ENCODE peak calls at places on chromosomes 3 and 15, in eight cellular contexts. P is BE2C; U is AG04450; F is CD8-positive, alpha-beta T cell; M is AG10803; T is GM23338; I is fibroblast of lung; A is A549. Y is an unnamed sample.

GRCh38 chr3:187025254-187025655 is 94.9 kb downstream of the ST6GAL1 start:
- DNase-seq in U (no peak), P (no peak), I (no peak), M (no peak), F (peak; percentile 18), A (no peak), T (no peak), Y (no peak)

GRCh38 chr3:171149717-171150116 is 123.2 kb upstream of the SLC2A2 start:
- DNase-seq in A (no peak), I (no peak), U (no peak), F (no peak), P (no peak), T (no peak), M (no peak), Y (no peak)

GRCh38 chr3:30586091-30586805 is 20.2 kb upstream of the TGFBR2 start:
- DNase-seq in F (no peak), U (no peak), I (peak; percentile 12), A (no peak), M (no peak), P (no peak), T (no peak), Y (no peak)

GRCh38 chr3:44026224-44026865 is 215.3 kb upstream of the TOPAZ1 start:
- DNase-seq in I (no peak), U (no peak), M (no peak), P (no peak), A (no peak), F (no peak), T (no peak), Y (no peak)

GRCh38 chr3:177281292-177281942 is 84.1 kb upstream of the TBL1XR1 start:
- DNase-seq in T (no peak), M (no peak), I (no peak), A (no peak), U (no peak), P (no peak), F (no peak), Y (no peak)

GRCh38 chr15:89494941-89495637 is 1.3 kb downstream of the RHCG start:
- DNase-seq in M (no peak), U (no peak), F (no peak), I (peak; percentile 6), A (peak; percentile 39), T (peak; percentile 73), P (peak; percentile 41), Y (peak; percentile 18)

GRCh38 chr3:180679178-180680096 is at the start of gene CCDC39:
- DNase-seq in P (peak; percentile 85), A (peak; percentile 34), F (peak; percentile 42), U (peak; percentile 8), I (peak; percentile 57), M (peak; percentile 42), T (peak; percentile 93), Y (peak; percentile 62)

GRCh38 chr3:5095879-5096278 is 26.2 kb upstream of the ARL8B start:
- DNase-seq in F (no peak), T (peak; percentile 78), U (no peak), A (no peak), I (peak; percentile 41), P (peak; percentile 63), M (no peak), Y (peak; percentile 41)

GRCh38 chr3:38610436-38610835 is 39.1 kb downstream of the SCN5A start:
- DNase-seq in F (no peak), T (no peak), A (no peak), U (no peak), P (no peak), M (no peak), I (no peak), Y (no peak)

GRCh38 chr15:101541501-101542292 is 52.2 kb upstream of the PCSK6 start:
- DNase-seq in F (no peak), M (no peak), T (no peak), I (no peak), A (no peak), P (no peak), U (no peak), Y (no peak)

GRCh38 chr3:25045291-25045690 is 382.8 kb upstream of the RARB start:
- DNase-seq in T (peak; percentile 9), I (peak; percentile 27), A (no peak), U (no peak), F (no peak), P (no peak), M (no peak), Y (peak; percentile 22)

GRCh38 chr3:55718074-55718473 is 231.0 kb upstream of the WNT5A start:
- DNase-seq in M (no peak), P (no peak), A (no peak), F (no peak), T (no peak), U (no peak), I (no peak), Y (no peak)

GRCh38 chr15:64009798-64010241 is 36.5 kb downstream of the DAPK2 start:
- DNase-seq in T (no peak), P (no peak), F (peak; percentile 36), I (no peak), A (no peak), U (no peak), M (peak; percentile 56), Y (no peak)

GRCh38 chr3:152270145-152270870 is 1.6 kb downstream of the MBNL1 start:
- DNase-seq in A (no peak), F (no peak), P (no peak), U (no peak), M (no peak), T (no peak), I (no peak), Y (peak; percentile 46)

GRCh38 chr3:23810342-23811116 is 4.8 kb downstream of the UBE2E1 start:
- DNase-seq in T (peak; percentile 93), A (peak; percentile 71), I (peak; percentile 37), P (peak; percentile 47), U (no peak), F (peak; percentile 9), M (peak; percentile 13), Y (no peak)

GRCh38 chr3:81742581-81742980 is 18.9 kb downstream of the GBE1 start:
- DNase-seq in P (no peak), I (no peak), M (no peak), A (no peak), F (no peak), T (no peak), U (no peak), Y (peak; percentile 23)

GRCh38 chr3:53858096-53858741 is 11.9 kb downstream of the IL17RB start:
- DNase-seq in A (no peak), F (no peak), M (no peak), I (no peak), P (no peak), T (no peak), U (no peak), Y (no peak)

GRCh38 chr15:91100561-91101355 is 701 bp downstream of the SV2B start:
- DNase-seq in P (no peak), F (no peak), I (peak; percentile 37), M (peak; percentile 11), T (peak; percentile 18), A (no peak), U (no peak), Y (peak; percentile 21)

GRCh38 chr15:91101356-91101920 is 1.4 kb downstream of the SV2B start:
- DNase-seq in F (no peak), A (no peak), U (no peak), M (no peak), P (no peak), I (no peak), T (no peak), Y (no peak)

GRCh38 chr15:91102546-91103330 is 2.7 kb downstream of the SV2B start:
- DNase-seq in A (no peak), M (no peak), F (no peak), T (no peak), U (no peak), P (no peak), I (no peak), Y (no peak)

GRCh38 chr15:91098451-91098850 is 1.6 kb upstream of the SV2B start:
- DNase-seq in M (no peak), A (no peak), P (no peak), I (no peak), T (peak; percentile 31), U (no peak), F (no peak), Y (no peak)

DNA sequence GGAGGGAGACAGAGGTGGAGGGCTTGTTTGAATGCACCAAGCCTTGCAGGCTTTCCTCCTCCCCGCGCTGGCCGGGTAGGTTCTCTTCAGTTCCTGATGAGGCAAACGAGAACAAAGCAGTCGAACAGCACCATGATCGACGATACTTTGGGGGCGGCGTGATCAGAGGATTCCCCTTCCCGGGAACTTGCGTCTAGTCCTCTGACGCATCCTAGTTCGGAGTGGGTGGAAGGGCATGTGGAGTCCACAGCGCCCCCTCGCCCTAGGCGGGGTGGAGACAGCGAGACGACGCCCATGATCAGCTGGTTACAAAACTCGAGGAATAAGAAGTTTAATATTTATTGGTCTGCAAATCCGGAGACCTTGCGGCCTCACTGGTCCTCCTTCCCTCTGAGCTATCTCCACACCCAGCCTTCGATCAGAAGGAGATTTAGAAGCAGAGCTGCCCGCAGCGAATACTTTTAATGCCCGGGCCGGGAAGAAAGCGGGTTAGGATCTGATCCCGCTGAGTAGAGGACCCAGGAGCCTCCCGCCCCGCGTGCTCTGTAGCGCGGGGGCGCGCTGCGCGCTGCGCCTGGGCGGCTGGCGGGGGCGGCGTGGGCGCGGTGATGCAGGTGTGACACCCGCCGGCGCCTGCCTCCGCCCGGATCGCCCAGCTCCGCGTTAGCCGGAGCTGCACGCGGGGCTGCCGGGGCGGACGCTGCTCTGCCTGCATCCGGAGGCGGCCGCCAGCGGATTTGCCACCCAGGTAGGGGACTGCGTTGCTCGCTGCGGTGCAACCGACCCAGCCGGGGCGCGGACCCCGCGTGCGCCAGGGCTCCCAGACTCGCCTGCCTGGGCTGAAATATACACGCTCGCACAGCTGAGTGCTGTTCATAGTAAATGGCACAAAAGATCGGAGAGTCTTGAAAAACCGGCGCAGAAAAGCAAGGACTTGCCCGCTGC is at the start of gene SV2B:
- DNase-seq in U (no peak), P (peak; percentile 24), I (peak; percentile 45), A (no peak), M (peak; percentile 12), F (peak; percentile 25), T (peak; percentile 77), Y (peak; percentile 20)
- TF ChIP-seq CTCF in U (no peak), P (peak; percentile 20), I (no peak), A (peak; percentile 23), M (no peak), F (no peak), T (peak; percentile 54), Y (peak; percentile 5)

DNA sequence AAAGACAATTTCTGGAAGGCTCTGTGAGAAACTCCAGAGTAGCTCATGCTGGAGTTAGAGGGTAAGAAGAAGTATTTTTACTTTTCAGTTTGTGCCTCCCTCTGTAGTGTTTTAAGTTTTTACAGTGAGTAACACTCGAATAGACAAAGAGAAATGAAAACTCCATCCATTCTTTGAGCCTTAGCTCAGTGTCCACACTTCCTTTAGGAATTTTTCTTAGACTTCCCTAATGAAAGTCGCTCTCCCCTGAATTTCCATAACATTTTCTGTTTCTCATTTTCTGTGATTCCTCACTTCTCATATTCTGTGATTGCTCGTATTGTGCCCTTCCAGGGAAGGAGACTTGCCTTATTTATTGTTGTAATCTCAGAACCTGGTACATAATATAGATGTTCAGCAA is 2.1 kb downstream of the BLOC1S6 start:
- DNase-seq in P (no peak), A (no peak), M (no peak), U (no peak), F (no peak), I (no peak), T (no peak), Y (no peak)
- H3K4me3 ChIP-seq in P (peak overlapping the region; percentile 2), A (no peak overlapping the region), M (no peak overlapping the region), U (peak overlapping the region; percentile 88), F (no peak overlapping the region), I (peak overlapping the region; percentile 1), T (no peak overlapping the region), Y (peak overlapping the region; percentile 71)

GRCh38 chr3:33144433-33144832 is 30.6 kb downstream of the CRTAP start:
- DNase-seq in F (peak; percentile 7), M (no peak), A (peak; percentile 27), I (no peak), T (peak; percentile 85), U (no peak), P (peak; percentile 33), Y (no peak)
- TF ChIP-seq CTCF in F (peak; percentile 17), M (no peak), A (peak; percentile 52), I (peak; percentile 30), T (peak; percentile 91), U (peak; percentile 11), P (peak; percentile 32), Y (peak; percentile 23)

GRCh38 chr3:101852983-101853382 is 3.7 kb downstream of the NFKBIZ start:
- DNase-seq in M (no peak), F (no peak), A (no peak), I (no peak), P (no peak), U (no peak), T (no peak), Y (no peak)
- H3K4me3 ChIP-seq in M (no peak overlapping the region), F (no peak overlapping the region), A (peak overlapping the region; percentile 13), I (no peak overlapping the region), P (no peak overlapping the region), U (no peak overlapping the region), T (no peak overlapping the region), Y (peak overlapping the region; percentile 85)